ENCODE peak calls at places on chromosomes 13 and 19, in seven cellular contexts. L is adipocyte; V is AG04449; K is effector memory CD4-positive, alpha-beta T cell; N is upper lobe of right lung; Q is psoas muscle; H is uterus. S is an unnamed sample.

GRCh38 chr13:64925284-64925683 is 2304.9 kb downstream of the PCDH9 start:
- DNase-seq in K (no peak), H (no peak), N (no peak), V (no peak), Q (no peak), L (peak), S (no peak)

GRCh38 chr13:93690139-93690538 is 463.5 kb downstream of the GPC6 start:
- DNase-seq in N (no peak), Q (no peak), K (no peak), H (no peak), L (peak), V (no peak), S (no peak)

GRCh38 chr13:29621401-29621800 is 25.9 kb upstream of the SLC7A1 start:
- DNase-seq in Q (no peak), V (peak), L (peak), N (no peak), K (no peak), H (no peak), S (no peak)

GRCh38 chr19:10408511-10409291 is 5.4 kb upstream of the CDC37 start:
- DNase-seq in H (no peak), V (no peak), L (no peak), Q (no peak), K (no peak), N (peak), S (no peak)

GRCh38 chr19:6424190-6424938 is at the start of gene KHSRP:
- DNase-seq in L (peak), K (no peak), H (peak), V (no peak), Q (peak), N (peak), S (peak)

GRCh38 chr19:5940260-5941208 is 26.5 kb downstream of the CAPS start:
- DNase-seq in L (no peak), V (no peak), N (no peak), Q (no peak), K (no peak), H (no peak), S (no peak)

GRCh38 chr19:39402417-39403297 is 4.0 kb upstream of the ZFP36 start:
- DNase-seq in L (peak), N (peak), V (no peak), H (peak), Q (peak), K (peak), S (peak)

GRCh38 chr13:112132142-112132541 is 65.2 kb downstream of the SOX1 start:
- DNase-seq in V (no peak), L (no peak), H (no peak), N (peak), Q (no peak), K (no peak), S (no peak)

GRCh38 chr13:61045197-61045596 is 370.5 kb downstream of the PCDH20 start:
- DNase-seq in H (no peak), K (no peak), Q (no peak), N (no peak), L (no peak), V (no peak), S (no peak)

GRCh38 chr13:97109256-97109655 is 112.9 kb upstream of the MBNL2 start:
- DNase-seq in H (no peak), L (no peak), Q (no peak), K (no peak), N (no peak), V (no peak), S (no peak)

GRCh38 chr13:97107815-97108534 is 113.7 kb upstream of the OXGR1 start:
- DNase-seq in N (no peak), H (no peak), V (no peak), L (no peak), K (no peak), Q (no peak), S (no peak)

GRCh38 chr13:97111705-97112104 is 110.4 kb upstream of the MBNL2 start:
- DNase-seq in Q (no peak), N (no peak), H (no peak), K (no peak), L (no peak), V (no peak), S (no peak)

GRCh38 chr13:97108535-97108910 is 113.6 kb upstream of the MBNL2 start:
- DNase-seq in N (no peak), K (no peak), L (no peak), Q (no peak), V (no peak), H (peak), S (no peak)

DNA sequence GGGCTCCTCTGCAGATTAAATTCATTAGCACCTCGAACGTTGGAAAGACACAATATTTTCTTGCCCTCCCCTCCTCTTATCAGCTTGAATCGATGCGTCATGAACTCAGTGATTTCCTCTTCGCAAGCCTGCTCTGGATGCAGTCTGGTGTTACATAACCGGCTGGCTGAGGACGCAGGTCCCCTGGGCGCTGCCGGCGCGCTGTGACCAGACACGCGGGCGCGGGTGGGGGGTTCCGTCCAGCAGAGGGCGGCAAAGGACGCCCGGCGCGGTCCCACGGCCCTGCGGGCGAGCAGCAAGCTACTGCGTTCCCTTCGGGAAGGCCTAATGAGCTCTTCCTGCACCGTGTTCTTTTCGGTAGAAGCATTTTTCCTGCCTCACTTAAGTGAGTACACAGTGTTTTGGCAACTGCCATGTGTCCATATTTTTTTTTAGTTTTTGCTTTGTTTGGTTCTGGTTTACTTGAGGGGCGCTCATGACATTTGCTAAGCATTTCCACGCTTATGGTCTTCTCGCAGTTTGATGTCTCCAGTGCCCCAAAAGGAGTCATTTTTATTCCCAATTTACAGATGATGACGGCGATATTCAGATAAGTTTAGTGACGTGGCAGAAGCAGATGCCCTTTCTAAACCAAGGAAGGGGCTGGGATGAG is 112.2 kb upstream of the MBNL2 start:
- DNase-seq in H (peak), V (peak), L (peak), Q (peak), K (peak), N (peak), S (peak)
- H3K4me3 ChIP-seq in H (peak), V (peak), L (peak), Q (peak), K (no peak), N (no peak), S (no peak)

GRCh38 chr13:20494656-20495055 is 31.0 kb downstream of the CRYL1 start:
- DNase-seq in Q (no peak), N (no peak), K (no peak), L (no peak), V (no peak), H (no peak), S (no peak)

GRCh38 chr13:20497376-20497775 is 28.3 kb downstream of the CRYL1 start:
- DNase-seq in V (no peak), N (no peak), L (no peak), K (no peak), H (no peak), Q (no peak), S (no peak)

GRCh38 chr13:20492641-20493040 is 33.0 kb downstream of the CRYL1 start:
- DNase-seq in K (peak), Q (no peak), V (no peak), H (no peak), L (peak), N (no peak), S (no peak)

GRCh38 chr13:20498129-20498528 is 27.5 kb downstream of the CRYL1 start:
- DNase-seq in N (no peak), K (no peak), L (no peak), Q (no peak), V (no peak), H (no peak), S (no peak)

DNA sequence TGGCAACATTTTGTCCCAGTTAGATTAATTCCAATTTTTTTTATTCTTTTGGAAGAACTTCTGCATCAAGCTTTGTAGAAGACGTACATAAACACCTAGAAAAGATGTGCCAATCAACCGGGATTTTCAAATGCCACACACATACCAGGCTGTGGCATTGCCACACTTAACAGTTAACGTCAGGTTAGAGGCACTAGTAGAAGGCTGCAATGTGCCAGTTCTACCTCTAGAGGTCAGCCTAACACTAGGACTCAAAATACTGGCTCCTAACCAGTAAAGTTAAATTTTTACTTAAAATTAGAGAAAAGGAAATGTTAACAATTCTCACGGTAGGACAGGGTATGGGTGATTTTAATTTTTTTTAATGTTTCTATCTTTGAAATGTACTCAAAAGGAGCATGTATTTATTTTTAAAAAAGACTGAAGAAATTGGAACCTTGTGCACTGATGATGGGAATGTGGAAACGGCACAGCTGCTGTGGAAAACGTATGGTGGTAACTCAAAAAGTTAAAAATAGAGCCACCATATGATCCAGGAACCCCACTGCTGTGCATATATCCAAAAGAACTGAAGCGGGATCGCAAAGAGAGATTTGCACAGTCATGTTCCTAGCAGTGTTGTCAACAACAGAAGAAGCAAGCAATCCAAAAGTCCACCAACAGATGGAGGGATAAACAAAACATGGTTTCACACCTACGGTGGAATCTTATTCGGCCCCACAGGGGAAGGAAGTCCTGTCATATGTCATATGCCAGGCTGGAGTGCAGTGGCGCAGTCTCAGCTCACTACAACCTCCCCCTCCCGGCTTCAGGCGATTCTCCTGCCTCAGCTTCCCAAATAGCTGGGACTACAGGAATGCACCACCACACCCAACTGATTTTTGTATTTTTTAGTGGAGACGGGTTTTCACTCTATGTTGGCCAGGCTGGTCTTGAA is 30.3 kb downstream of the CRYL1 start:
- DNase-seq in N (no peak), K (peak), H (peak), L (peak), Q (no peak), V (peak), S (no peak)
- H3K4me3 ChIP-seq in N (peak), K (no peak), H (no peak), L (peak), Q (peak), V (peak), S (no peak)

GRCh38 chr13:46640843-46641242 is 87.9 kb downstream of the LRCH1 start:
- DNase-seq in V (no peak), K (no peak), N (no peak), Q (no peak), L (no peak), H (no peak), S (no peak)
- H3K4me3 ChIP-seq in V (no peak), K (no peak), N (no peak), Q (no peak), L (no peak), H (no peak), S (no peak)

GRCh38 chr19:17027428-17027816 is 812 bp upstream of the CPAMD8 start:
- DNase-seq in K (no peak), H (no peak), L (no peak), V (no peak), N (no peak), Q (no peak), S (no peak)
- H3K4me3 ChIP-seq in K (no peak), H (no peak), L (no peak), V (no peak), N (no peak), Q (no peak), S (no peak)

DNA sequence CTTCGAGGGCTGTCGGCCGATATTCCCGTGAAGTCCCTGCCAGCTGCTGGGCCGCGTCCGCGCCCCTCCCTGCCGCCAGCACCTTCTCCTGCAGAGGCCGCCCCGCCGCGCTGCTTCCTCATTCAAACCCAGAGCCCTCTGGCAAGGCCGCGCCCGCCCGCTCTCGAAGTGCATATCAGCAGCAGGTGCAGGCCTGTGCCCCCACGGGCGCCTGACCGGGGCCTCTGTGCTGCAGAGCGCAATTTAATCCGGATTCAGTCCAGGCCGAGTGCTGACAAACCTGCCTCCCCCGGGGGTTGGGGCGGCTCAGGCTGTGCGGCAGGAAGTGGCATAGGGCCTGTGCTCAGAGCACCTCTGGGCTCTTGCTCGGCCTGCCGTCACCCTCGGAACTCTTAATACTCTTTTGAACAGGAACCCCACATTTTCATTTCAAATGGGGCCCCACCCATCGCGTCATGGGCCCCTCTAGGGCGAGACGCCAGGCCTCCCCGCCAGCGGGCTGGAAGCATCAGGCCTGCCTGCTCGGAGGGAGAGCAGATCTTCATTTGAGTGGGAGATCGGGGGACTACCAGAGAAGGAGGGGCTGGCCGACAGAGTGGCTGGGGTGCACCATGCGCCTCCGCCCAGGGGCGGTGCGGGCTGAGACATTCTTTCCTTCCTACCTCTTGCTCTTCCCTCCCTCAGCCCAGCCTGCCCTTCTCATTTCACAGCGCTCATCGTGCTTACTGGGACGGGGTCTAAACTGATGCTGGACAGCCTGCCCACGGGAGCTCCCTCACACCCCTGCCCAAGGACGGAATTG is 125.7 kb downstream of the TNFRSF19 start:
- DNase-seq in V (no peak), N (peak), H (no peak), K (peak), Q (peak), L (no peak), S (no peak)
- H3K4me3 ChIP-seq in V (no peak), N (peak), H (no peak), K (peak), Q (peak), L (no peak), S (no peak)

DNA sequence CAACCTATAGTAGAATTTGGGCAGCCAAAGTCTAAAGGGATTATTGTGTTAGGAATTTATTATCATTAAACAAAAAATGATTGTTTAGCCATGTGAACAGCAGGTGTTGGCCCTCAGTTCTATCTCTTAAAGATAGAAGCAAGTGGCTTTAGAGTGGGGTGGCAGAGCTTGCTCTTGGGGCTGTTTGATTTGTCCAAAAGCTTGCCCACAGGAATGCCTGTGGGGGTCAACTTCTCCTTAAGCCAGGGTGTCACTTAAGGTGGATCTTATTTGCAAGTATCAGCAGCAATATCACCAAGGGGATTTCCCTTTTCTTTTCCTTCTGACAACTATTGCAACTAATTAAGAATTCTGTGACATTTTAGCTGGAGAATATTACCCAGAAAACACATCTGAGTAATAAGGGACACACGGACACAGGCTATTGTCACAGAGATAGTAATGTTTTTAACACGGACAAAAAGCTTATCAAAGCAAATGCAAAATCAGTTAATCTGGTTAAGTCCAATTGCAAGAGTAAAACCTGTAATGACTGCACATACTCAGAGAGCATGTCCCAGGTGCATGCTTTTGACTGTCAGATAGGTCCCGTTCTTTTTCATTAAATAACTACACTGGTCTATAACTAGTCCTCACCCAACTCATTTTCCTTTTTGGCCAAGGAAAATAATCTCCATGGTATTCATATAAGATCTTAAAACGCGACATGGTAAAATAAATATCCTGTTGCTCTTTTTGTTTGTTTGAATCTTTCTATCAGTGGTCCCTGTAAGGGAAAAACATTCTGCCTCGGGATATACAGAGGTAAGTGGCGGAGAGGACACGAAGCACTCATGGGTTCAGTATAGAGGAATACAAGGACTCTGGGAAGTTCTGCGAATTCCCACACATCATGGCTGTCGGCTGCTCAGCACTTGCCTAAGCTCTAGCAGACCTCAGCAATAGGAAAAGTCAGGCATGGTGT is 172.1 kb upstream of the RFC3 start:
- DNase-seq in K (no peak), Q (no peak), V (no peak), N (no peak), H (no peak), L (no peak), S (no peak)
- H3K4me3 ChIP-seq in K (no peak), Q (no peak), V (no peak), N (no peak), H (no peak), L (no peak), S (no peak)

GRCh38 chr19:13880059-13880672 is 3.2 kb downstream of the NANOS3 start:
- DNase-seq in H (peak), N (peak), K (peak), Q (peak), V (peak), L (peak), S (peak)
- H3K4me3 ChIP-seq in H (peak), N (no peak), K (peak), Q (peak), V (peak), L (peak), S (peak)

DNA sequence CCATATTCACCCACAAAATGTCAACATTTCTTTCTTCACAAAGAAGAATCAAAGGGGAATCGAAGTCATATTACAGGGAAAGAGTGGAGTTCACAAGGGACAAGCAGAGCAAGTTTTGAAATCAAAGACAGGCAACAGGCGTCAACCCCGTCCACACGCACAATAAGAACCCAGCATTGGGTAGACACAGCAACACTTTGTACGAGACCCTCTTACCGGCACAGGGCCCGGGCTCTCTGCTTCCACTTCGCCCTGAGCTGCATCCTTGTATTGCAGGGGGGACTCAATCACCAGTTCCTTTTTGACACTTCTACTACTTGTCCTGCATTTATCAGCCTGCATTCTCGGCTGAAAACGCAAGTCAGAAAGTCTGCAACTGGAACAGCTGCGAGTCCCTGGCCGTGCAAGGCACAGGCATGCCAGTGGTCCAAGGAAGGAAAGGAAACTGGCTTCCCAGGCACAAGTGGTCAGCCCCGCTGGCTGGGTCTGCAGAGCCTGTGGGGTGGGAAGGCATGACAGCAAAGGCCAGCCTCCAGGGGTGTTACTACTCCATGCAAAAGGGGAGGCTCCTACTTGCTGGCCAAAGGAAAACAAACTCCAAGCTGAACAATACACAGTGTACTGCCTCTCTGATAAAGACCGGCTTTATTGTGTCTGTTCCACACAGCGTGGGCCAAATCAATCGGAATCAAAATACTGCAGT is at the start of gene DOCK9:
- DNase-seq in H (peak), L (peak), N (peak), Q (peak), V (no peak), K (no peak), S (peak)
- H3K4me3 ChIP-seq in H (peak), L (peak), N (peak), Q (peak), V (peak), K (no peak), S (peak)

GRCh38 chr19:1455336-1456120 is 5.6 kb downstream of the APC2 start:
- DNase-seq in H (peak), V (no peak), Q (no peak), K (peak), N (no peak), L (peak), S (no peak)
- H3K4me3 ChIP-seq in H (no peak), V (no peak), Q (no peak), K (no peak), N (no peak), L (no peak), S (no peak)

S was measured in sigmoid colon.